ENCODE peak calls at places on chromosomes 11 and 22, in nine cellular contexts. Y is NB4, C is A549, J is lower lobe of right lung, V is mesenchymal stem cell, U is Peyer's patch, E is PC-3, F is adipocyte, I is lung. T is an unnamed sample.

GRCh38 chr11:67745181-67745726 is 70.8 kb upstream of the ALDH3B2 start:
- DNase-seq in Y (no peak), C (no peak), J (no peak), V (no peak), U (no peak), E (no peak), F (no peak), I (no peak), T (no peak)

GRCh38 chr11:8566613-8567210 is 27.3 kb downstream of the STK33 start:
- DNase-seq in Y (peak; percentile 48), C (no peak), J (no peak), V (peak; percentile 57), U (no peak), E (peak; percentile 84), F (peak; percentile 87), I (no peak), T (no peak)

GRCh38 chr22:33726294-33726711 is 194.0 kb downstream of the LARGE1 start:
- DNase-seq in Y (no peak), C (no peak), J (no peak), V (peak; percentile 38), U (no peak), E (peak; percentile 26), F (peak; percentile 64), I (no peak), T (peak; percentile 11)

GRCh38 chr11:61602775-61603569 is 22.1 kb upstream of the SYT7 start:
- DNase-seq in Y (peak; percentile 55), C (no peak), J (no peak), V (peak; percentile 77), U (no peak), E (peak; percentile 80), F (peak; percentile 93), I (peak; percentile 65), T (no peak)

GRCh38 chr11:60875366-60875720 is 8.0 kb downstream of the ZP1 start:
- DNase-seq in Y (no peak), C (no peak), J (peak; percentile 10), V (no peak), U (no peak), E (no peak), F (no peak), I (no peak), T (no peak)

GRCh38 chr22:41446057-41446501 is 522 bp downstream of the TOB2 start:
- DNase-seq in Y (peak; percentile 45), C (no peak), J (peak; percentile 59), V (peak; percentile 18), U (no peak), E (no peak), F (peak; percentile 59), I (peak; percentile 45), T (no peak)

GRCh38 chr22:41070665-41071331 is 21.6 kb upstream of the EP300 start:
- DNase-seq in Y (no peak), C (no peak), J (peak; percentile 76), V (no peak), U (no peak), E (no peak), F (no peak), I (peak; percentile 68), T (no peak)

GRCh38 chr22:30872282-30873041 is 96.1 kb downstream of the MORC2 start:
- DNase-seq in Y (no peak), C (no peak), J (peak; percentile 30), V (no peak), U (no peak), E (no peak), F (no peak), I (no peak), T (no peak)

GRCh38 chr11:12393691-12394090 is 16.3 kb downstream of the PARVA start:
- DNase-seq in Y (no peak), C (no peak), J (no peak), V (no peak), U (no peak), E (no peak), F (no peak), I (no peak), T (no peak)

GRCh38 chr22:25482091-25482760 is 82.2 kb upstream of the GRK3 start:
- DNase-seq in Y (no peak), C (no peak), J (no peak), V (no peak), U (no peak), E (no peak), F (no peak), I (no peak), T (no peak)

GRCh38 chr11:117941163-117941707 is 12.0 kb upstream of the TMPRSS13 start:
- DNase-seq in Y (no peak), C (no peak), J (no peak), V (no peak), U (peak; percentile 7), E (peak; percentile 49), F (no peak), I (peak; percentile 25), T (no peak)

GRCh38 chr11:79092791-79093313 is 348.0 kb downstream of the TENM4 start:
- DNase-seq in Y (peak; percentile 91), C (no peak), J (no peak), V (peak; percentile 90), U (no peak), E (peak; percentile 98), F (peak; percentile 84), I (peak; percentile 76), T (no peak)

GRCh38 chr11:66715346-66716085 is 13.5 kb downstream of the SPTBN2 start:
- DNase-seq in Y (no peak), C (no peak), J (no peak), V (no peak), U (no peak), E (no peak), F (no peak), I (no peak), T (no peak)

GRCh38 chr11:106306942-106307341 is 229.5 kb downstream of the AASDHPPT start:
- DNase-seq in Y (no peak), C (no peak), J (no peak), V (no peak), U (no peak), E (peak; percentile 44), F (peak; percentile 23), I (no peak), T (no peak)

GRCh38 chr22:24938741-24939341 is 7.7 kb downstream of the LHFPL7 start:
- DNase-seq in Y (peak; percentile 60), C (peak; percentile 40), J (no peak), V (peak; percentile 46), U (no peak), E (peak; percentile 72), F (peak; percentile 64), I (no peak), T (no peak)

GRCh38 chr11:14537134-14537599 is 17.0 kb upstream of the PSMA1 start:
- DNase-seq in Y (peak; percentile 70), C (peak; percentile 65), J (no peak), V (peak; percentile 48), U (peak; percentile 57), E (peak; percentile 55), F (peak; percentile 68), I (no peak), T (no peak)
- H3K4me3 ChIP-seq in Y (peak overlapping the region; percentile 39), C (no peak overlapping the region), J (peak overlapping the region; percentile 10), V (no peak overlapping the region), U (no peak overlapping the region), E (no peak overlapping the region), F (no peak overlapping the region), I (no peak overlapping the region), T (no peak overlapping the region)

GRCh38 chr22:43925433-43926348 is 2.1 kb downstream of the PNPLA3 start:
- DNase-seq in Y (no peak), C (no peak), J (peak; percentile 57), V (peak; percentile 47), U (no peak), E (no peak), F (peak; percentile 4), I (no peak), T (no peak)
- H3K4me3 ChIP-seq in Y (no peak overlapping the region), C (no peak overlapping the region), J (peak overlapping the region; percentile 72), V (no peak overlapping the region), U (no peak overlapping the region), E (no peak overlapping the region), F (peak overlapping the region; percentile 85), I (no peak overlapping the region), T (no peak overlapping the region)

GRCh38 chr11:32432565-32433248 is 2.6 kb downstream of the WT1 start:
- DNase-seq in Y (peak; percentile 47), C (no peak), J (no peak), V (no peak), U (no peak), E (no peak), F (no peak), I (no peak), T (no peak)
- H3K4me3 ChIP-seq in Y (peak overlapping the region; percentile 99), C (no peak overlapping the region), J (peak overlapping the region; percentile 34), V (peak overlapping the region; percentile 66), U (no peak overlapping the region), E (no peak overlapping the region), F (no peak overlapping the region), I (no peak overlapping the region), T (no peak overlapping the region)

GRCh38 chr11:75428989-75429640 is 3.9 kb downstream of the KLHL35 start:
- DNase-seq in Y (no peak), C (no peak), J (no peak), V (no peak), U (no peak), E (no peak), F (no peak), I (no peak), T (no peak)
- H3K4me3 ChIP-seq in Y (peak overlapping the region; percentile 63), C (no peak overlapping the region), J (peak overlapping the region; percentile 54), V (peak overlapping the region; percentile 72), U (no peak overlapping the region), E (peak overlapping the region; percentile 68), F (peak overlapping the region; percentile 76), I (no peak overlapping the region), T (peak overlapping the region; percentile 37)

T was measured in LNCaP clone FGC.